ENCODE peak calls at places on chromosomes 7 and 10, in four cellular contexts. S, Z, R and O are unnamed samples.

GRCh38 chr7:99864041-99864440 is 12.8 kb downstream of the OR2AE1 start:
- DNase-seq in R (no peak), Z (no peak), S (peak), O (no peak)

GRCh38 chr7:154916381-154917213 is 86.3 kb downstream of the PAXIP1 start:
- DNase-seq in R (no peak), Z (no peak), S (no peak), O (no peak)

GRCh38 chr7:64686493-64687184 is 20.7 kb downstream of the ZNF107 start:
- DNase-seq in Z (no peak), S (no peak), R (no peak), O (no peak)

GRCh38 chr10:48447356-48448215 is 141.1 kb downstream of the MAPK8 start:
- DNase-seq in Z (no peak), R (no peak), S (no peak), O (no peak)

GRCh38 chr7:12257582-12257981 is 46.5 kb downstream of the TMEM106B start:
- DNase-seq in R (no peak), Z (no peak), S (peak), O (peak)

GRCh38 chr7:105454058-105454739 is 65.5 kb upstream of the SRPK2 start:
- DNase-seq in S (peak), R (peak), Z (no peak), O (no peak)

GRCh38 chr7:102439963-102440795 is 6.8 kb downstream of the ORAI2 start:
- DNase-seq in Z (peak), R (peak), S (peak), O (no peak)

GRCh38 chr7:94280836-94281235 is 113.9 kb upstream of the COL1A2 start:
- DNase-seq in S (no peak), Z (no peak), R (no peak), O (no peak)

GRCh38 chr7:91780526-91780925 is 100.0 kb downstream of the MTERF1 start:
- DNase-seq in S (no peak), Z (no peak), R (no peak), O (no peak)

GRCh38 chr7:76428149-76428823 is 3.5 kb downstream of the ZP3 start:
- DNase-seq in Z (no peak), S (no peak), R (no peak), O (no peak)

GRCh38 chr7:95636140-95636539 is 39.8 kb upstream of the PDK4 start:
- DNase-seq in R (no peak), S (peak), Z (no peak), O (no peak)

GRCh38 chr7:66669088-66669487 is 40.4 kb downstream of the KCTD7 start:
- DNase-seq in R (no peak), S (no peak), Z (no peak), O (no peak)

GRCh38 chr10:63757067-63757466 is 235.9 kb downstream of the REEP3 start:
- DNase-seq in Z (no peak), R (no peak), S (peak), O (no peak)

GRCh38 chr7:80879849-80880248 is 39.0 kb downstream of the SEMA3C start:
- DNase-seq in R (no peak), Z (no peak), S (no peak), O (no peak)

GRCh38 chr10:1134156-1134555 is 78.0 kb downstream of the WDR37 start:
- DNase-seq in S (no peak), R (no peak), Z (no peak), O (no peak)

GRCh38 chr7:121440857-121441503 is 44.9 kb upstream of the FAM3C start:
- DNase-seq in R (no peak), Z (no peak), S (no peak), O (peak)

GRCh38 chr10:128573936-128574335 is 447.7 kb upstream of the MKI67 start:
- DNase-seq in R (no peak), Z (no peak), S (no peak), O (no peak)

GRCh38 chr10:70695241-70696030 is 23.1 kb downstream of the ADAMTS14 start:
- DNase-seq in Z (no peak), S (no peak), R (peak), O (no peak)

GRCh38 chr10:86880971-86881370 is 76.4 kb downstream of the MMRN2 start:
- DNase-seq in S (no peak), R (no peak), Z (no peak), O (no peak)

GRCh38 chr7:101220295-101220694 is 2.3 kb downstream of the ZNHIT1 start:
- DNase-seq in R (no peak), Z (no peak), S (no peak), O (no peak)

GRCh38 chr7:66307591-66308215 is 102.6 kb downstream of the TPST1 start:
- DNase-seq in R (no peak), Z (no peak), S (peak), O (no peak)

GRCh38 chr10:33487014-33487776 is 152.7 kb upstream of the NRP1 start:
- DNase-seq in S (peak), R (no peak), Z (peak), O (peak)

GRCh38 chr7:91307467-91307866 is 43.2 kb downstream of the FZD1 start:
- DNase-seq in R (no peak), S (no peak), Z (no peak), O (no peak)

GRCh38 chr7:64469673-64470072 is 93.2 kb downstream of the ZNF680 start:
- DNase-seq in R (no peak), S (no peak), Z (no peak), O (no peak)

GRCh38 chr10:80356563-80356999 is at the start of the genes DYDC1 and DYDC2:
- DNase-seq in R (peak), Z (peak), S (peak), O (peak)

GRCh38 chr7:97138830-97139229 is 21.3 kb downstream of the SDHAF3 start:
- DNase-seq in Z (no peak), S (no peak), R (no peak), O (no peak)

DNA sequence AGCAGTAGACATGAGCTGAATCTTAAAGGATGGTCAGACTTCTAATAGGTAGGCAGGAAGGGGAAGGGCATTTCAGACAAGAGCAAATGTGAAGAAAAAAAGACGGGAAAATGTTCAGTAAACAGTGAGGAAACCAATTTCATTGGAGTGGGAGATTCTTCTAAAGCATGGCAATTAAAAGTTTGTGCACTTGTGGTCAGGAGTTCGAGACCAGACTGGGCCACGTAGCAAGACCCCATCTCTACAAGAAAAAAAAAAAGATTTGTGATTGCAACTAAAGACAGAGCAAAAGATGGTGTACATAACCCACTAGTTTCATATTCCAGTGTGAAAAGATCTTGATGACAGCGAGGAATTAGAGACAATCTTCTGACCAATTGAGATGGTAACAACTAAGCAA is 41.7 kb downstream of the CCDC71L start:
- DNase-seq in R (no peak), Z (no peak), S (no peak), O (no peak)
- H2AFZ ChIP-seq in R (peak), Z (no peak), S (no peak), O (no peak)

GRCh38 chr7:70700055-70700934 is 431.6 kb upstream of the GALNT17 start:
- DNase-seq in S (no peak), R (no peak), Z (peak), O (peak)
- H3K9ac ChIP-seq in S (no peak), R (no peak), Z (no peak), O (no peak)

GRCh38 chr7:51077951-51078350 is 238.7 kb downstream of the COBL start:
- DNase-seq in R (no peak), S (no peak), Z (no peak), O (no peak)

GRCh38 chr7:51071427-51071826 is 245.2 kb downstream of the COBL start:
- DNase-seq in Z (no peak), S (no peak), R (no peak), O (no peak)

GRCh38 chr7:51078653-51079052 is 238.0 kb downstream of the COBL start:
- DNase-seq in S (no peak), Z (no peak), R (no peak), O (no peak)

GRCh38 chr7:51079494-51079893 is 237.1 kb downstream of the COBL start:
- DNase-seq in S (no peak), R (no peak), Z (no peak), O (no peak)

DNA sequence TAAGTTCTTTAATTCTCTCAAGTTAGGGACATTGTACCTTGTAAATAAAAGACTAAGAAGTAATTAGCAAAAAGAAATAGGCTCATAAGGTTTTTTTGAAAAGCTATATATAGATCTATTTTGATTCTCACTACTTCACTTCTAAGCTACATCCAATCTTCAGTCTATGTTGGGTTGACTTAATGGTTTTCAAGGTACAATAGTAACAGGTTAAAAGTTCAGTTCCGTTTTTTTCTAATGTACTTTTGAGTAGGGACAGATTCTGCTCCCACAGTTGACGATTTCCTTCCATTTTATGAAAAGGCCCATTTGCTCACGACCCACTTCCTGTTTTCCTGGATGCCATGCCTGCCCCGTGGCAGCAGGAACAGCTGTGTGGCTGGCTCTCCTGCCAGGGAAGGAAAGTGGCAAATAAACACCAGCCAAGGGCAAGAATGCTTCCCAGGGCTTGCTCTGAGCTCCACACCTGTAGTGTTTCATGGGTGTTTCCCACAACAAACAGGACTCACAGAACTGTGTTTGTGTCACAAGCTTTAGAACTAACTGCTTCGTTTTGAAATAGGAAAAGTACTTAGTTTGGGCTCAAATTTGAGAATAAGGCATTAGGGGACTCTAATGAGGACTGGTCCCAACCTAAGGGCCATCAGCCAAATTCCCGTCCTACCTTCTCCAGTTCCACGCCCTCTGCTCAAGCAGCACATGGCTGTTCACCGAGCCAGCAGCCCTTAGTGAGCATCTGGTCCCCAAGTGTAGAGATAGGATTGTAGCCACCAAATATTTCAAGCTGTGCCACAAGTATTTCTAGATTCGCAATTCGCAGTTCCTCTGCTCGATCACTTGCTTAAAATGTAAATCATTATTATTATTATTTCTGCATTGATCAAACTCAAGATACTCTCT is 240.7 kb downstream of the COBL start:
- DNase-seq in Z (no peak), S (no peak), R (no peak), O (no peak)
- H2AFZ ChIP-seq in Z (no peak), S (no peak), R (no peak), O (no peak)

GRCh38 chr7:115306541-115306940 is 384.6 kb downstream of the MDFIC start:
- DNase-seq in S (no peak), R (no peak), Z (no peak), O (no peak)
- H3K9ac ChIP-seq in S (no peak), R (no peak), Z (no peak), O (no peak)

GRCh38 chr10:83983578-83984255 is 155.6 kb upstream of the GHITM start:
- DNase-seq in Z (no peak), S (peak), R (peak), O (no peak)

GRCh38 chr10:83982812-83983211 is 156.5 kb upstream of the GHITM start:
- DNase-seq in Z (no peak), S (no peak), R (no peak), O (no peak)

GRCh38 chr10:83984256-83984640 is 155.1 kb upstream of the GHITM start:
- DNase-seq in S (no peak), Z (no peak), R (no peak), O (no peak)

GRCh38 chr10:83978681-83979383 is 160.5 kb upstream of the GHITM start:
- DNase-seq in S (no peak), R (no peak), Z (no peak), O (no peak)
- H2AFZ ChIP-seq in S (no peak), R (no peak), Z (peak), O (no peak)